ENCODE peak calls at places on chromosomes 12 and 14, in nine cellular contexts. I, Q, R, G, F, K, L, H and M are unnamed samples.

GRCh38 chr12:4307593-4308333 is 13.2 kb upstream of the TIGAR start:
- DNase-seq in I (peak), Q (no peak), R (peak), G (no peak), F (peak), K (no peak), L (no peak), H (peak), M (no peak)

GRCh38 chr12:1619599-1619998 is 9.4 kb upstream of the WNT5B start:
- DNase-seq in I (no peak), Q (no peak), R (no peak), G (no peak), F (peak), K (peak), L (no peak), H (no peak), M (no peak)

GRCh38 chr12:12427568-12427967 is 70.7 kb downstream of the BORCS5 start:
- DNase-seq in I (no peak), Q (no peak), R (no peak), G (no peak), F (no peak), K (no peak), L (no peak), H (no peak), M (no peak)

GRCh38 chr12:13156277-13156676 is 40.2 kb upstream of the EMP1 start:
- DNase-seq in I (no peak), Q (no peak), R (no peak), G (no peak), F (no peak), K (no peak), L (no peak), H (no peak), M (no peak)

GRCh38 chr12:56469007-56469930 is 891 bp downstream of the SPRYD4 start:
- DNase-seq in I (no peak), Q (no peak), R (no peak), G (no peak), F (peak), K (no peak), L (no peak), H (no peak), M (no peak)

GRCh38 chr12:104910196-104910840 is 47.8 kb downstream of the SLC41A2 start:
- DNase-seq in I (no peak), Q (no peak), R (no peak), G (no peak), F (no peak), K (no peak), L (no peak), H (no peak), M (no peak)

GRCh38 chr12:93135286-93136239 is 206.5 kb upstream of the EEA1 start:
- DNase-seq in I (peak), Q (no peak), R (peak), G (no peak), F (peak), K (no peak), L (no peak), H (no peak), M (no peak)

GRCh38 chr12:118980407-118981014 is 830 bp upstream of the SRRM4 start:
- DNase-seq in I (peak), Q (no peak), R (no peak), G (no peak), F (no peak), K (no peak), L (no peak), H (peak), M (no peak)

GRCh38 chr12:27333311-27334009 is 824 bp downstream of the BMAL2 start:
- DNase-seq in I (peak), Q (no peak), R (no peak), G (no peak), F (peak), K (peak), L (peak), H (peak), M (no peak)

GRCh38 chr12:118103231-118103600 is 595 bp downstream of the VSIG10 start:
- DNase-seq in I (no peak), Q (peak), R (peak), G (no peak), F (peak), K (peak), L (no peak), H (peak), M (no peak)

GRCh38 chr12:91215940-91216454 is 33.4 kb upstream of the DCN start:
- DNase-seq in I (no peak), Q (no peak), R (peak), G (no peak), F (no peak), K (no peak), L (no peak), H (no peak), M (no peak)

GRCh38 chr12:121858318-121858661 is 369 bp downstream of the HPD start:
- DNase-seq in I (no peak), Q (no peak), R (no peak), G (no peak), F (no peak), K (no peak), L (no peak), H (no peak), M (no peak)

GRCh38 chr14:88934231-88934898 is 109.9 kb downstream of the TTC8 start:
- DNase-seq in I (no peak), Q (no peak), R (peak), G (no peak), F (no peak), K (no peak), L (no peak), H (no peak), M (no peak)

GRCh38 chr14:94897092-94897491 is 127.2 kb upstream of the GSC start:
- DNase-seq in I (no peak), Q (no peak), R (peak), G (no peak), F (no peak), K (no peak), L (no peak), H (no peak), M (no peak)